ENCODE peak calls at places on chromosomes 16 and 17, in six cellular contexts. A is left lung, I is mesothelial cell of epicardium, Q is Calu3, E is B cell, C is cardiac fibroblast. U is an unnamed sample.

GRCh38 chr16:12255473-12255872 is 278.9 kb downstream of the SNX29 start:
- DNase-seq in A (no peak), C (peak; percentile 10), Q (no peak), I (no peak), E (no peak), U (no peak)

GRCh38 chr16:585351-585750 is 4.5 kb upstream of the RAB40C start:
- DNase-seq in C (no peak), I (no peak), Q (peak; percentile 82), A (no peak), E (no peak), U (no peak)

GRCh38 chr16:50058091-50058771 is 7.5 kb upstream of the HEATR3 start:
- DNase-seq in C (no peak), A (no peak), Q (no peak), E (no peak), I (no peak), U (no peak)

GRCh38 chr17:830950-831349 is 48.8 kb downstream of the MRM3 start:
- DNase-seq in A (no peak), Q (no peak), C (no peak), I (no peak), E (no peak), U (no peak)

GRCh38 chr17:45228985-45229517 is 7.4 kb downstream of the FMNL1 start:
- DNase-seq in I (no peak), A (peak; percentile 95), Q (peak; percentile 58), E (peak; percentile 91), C (peak; percentile 96), U (peak; percentile 90)

GRCh38 chr17:80848449-80849102 is 143.1 kb upstream of the CHMP6 start:
- DNase-seq in I (no peak), E (no peak), C (no peak), A (no peak), Q (no peak), U (no peak)

GRCh38 chr17:44155488-44155887 is 13.8 kb downstream of the HROB start:
- DNase-seq in Q (no peak), C (no peak), E (no peak), I (no peak), A (no peak), U (no peak)

GRCh38 chr17:21214777-21215541 is 998 bp upstream of the TMEM11 start:
- DNase-seq in C (no peak), I (peak; percentile 50), Q (peak; percentile 2), A (peak; percentile 41), E (no peak), U (no peak)

GRCh38 chr17:9765302-9765701 is 26.1 kb downstream of the DHRS7C start:
- DNase-seq in A (no peak), E (no peak), I (no peak), Q (no peak), C (no peak), U (no peak)

GRCh38 chr16:10314811-10315210 is 71.0 kb upstream of the ATF7IP2 start:
- DNase-seq in I (no peak), C (peak; percentile 27), A (no peak), Q (no peak), E (peak; percentile 30), U (no peak)

GRCh38 chr17:68867759-68868516 is 87.3 kb downstream of the ABCA8 start:
- DNase-seq in E (no peak), A (no peak), I (no peak), Q (no peak), C (no peak), U (no peak)

GRCh38 chr17:27497696-27498095 is 41.4 kb downstream of the KSR1 start:
- DNase-seq in Q (no peak), E (no peak), A (no peak), I (no peak), C (no peak), U (no peak)

GRCh38 chr17:66661411-66661843 is 173.5 kb upstream of the CACNG5 start:
- DNase-seq in I (no peak), C (peak; percentile 81), E (no peak), Q (peak; percentile 75), A (no peak), U (peak; percentile 38)

GRCh38 chr17:20063665-20064648 is 54.8 kb downstream of the SPECC1 start:
- DNase-seq in Q (no peak), I (no peak), A (peak; percentile 64), C (peak; percentile 94), E (no peak), U (peak; percentile 32)

GRCh38 chr16:73048292-73049050 is 543 bp upstream of the ZFHX3 start:
- DNase-seq in I (no peak), A (peak; percentile 67), E (no peak), Q (no peak), C (peak; percentile 56), U (no peak)

GRCh38 chr16:75491876-75492275 is 3.4 kb downstream of the CHST6 start:
- DNase-seq in A (no peak), Q (peak; percentile 69), C (no peak), I (peak; percentile 72), E (no peak), U (no peak)

GRCh38 chr17:75819116-75819515 is 25.1 kb downstream of the UNC13D start:
- DNase-seq in Q (no peak), E (no peak), A (no peak), I (no peak), C (no peak), U (no peak)

GRCh38 chr16:81198635-81199034 is 39.9 kb upstream of the BCO1 start:
- DNase-seq in E (no peak), I (no peak), A (no peak), Q (peak; percentile 45), C (peak; percentile 22), U (no peak)
- TF ChIP-seq CTCF in E (no peak), I (no peak), A (no peak), Q (peak; percentile 19), C (peak; percentile 28), U (no peak)

GRCh38 chr17:43020030-43020621 is 2.1 kb downstream of the VAT1 start:
- DNase-seq in Q (no peak), C (peak; percentile 32), A (no peak), E (no peak), I (no peak), U (no peak)

GRCh38 chr17:43024407-43025289 is at the start of gene RND2:
- DNase-seq in C (peak; percentile 96), I (peak; percentile 87), Q (peak; percentile 94), A (peak; percentile 89), E (peak; percentile 88), U (peak; percentile 93)

GRCh38 chr17:43019418-43019817 is 2.8 kb downstream of the VAT1 start:
- DNase-seq in A (no peak), I (no peak), Q (no peak), C (peak; percentile 27), E (no peak), U (no peak)

GRCh38 chr17:43020789-43021738 is 1.1 kb downstream of the VAT1 start:
- DNase-seq in I (peak; percentile 68), Q (peak; percentile 76), E (peak; percentile 71), A (peak; percentile 86), C (peak; percentile 76), U (peak; percentile 75)

DNA sequence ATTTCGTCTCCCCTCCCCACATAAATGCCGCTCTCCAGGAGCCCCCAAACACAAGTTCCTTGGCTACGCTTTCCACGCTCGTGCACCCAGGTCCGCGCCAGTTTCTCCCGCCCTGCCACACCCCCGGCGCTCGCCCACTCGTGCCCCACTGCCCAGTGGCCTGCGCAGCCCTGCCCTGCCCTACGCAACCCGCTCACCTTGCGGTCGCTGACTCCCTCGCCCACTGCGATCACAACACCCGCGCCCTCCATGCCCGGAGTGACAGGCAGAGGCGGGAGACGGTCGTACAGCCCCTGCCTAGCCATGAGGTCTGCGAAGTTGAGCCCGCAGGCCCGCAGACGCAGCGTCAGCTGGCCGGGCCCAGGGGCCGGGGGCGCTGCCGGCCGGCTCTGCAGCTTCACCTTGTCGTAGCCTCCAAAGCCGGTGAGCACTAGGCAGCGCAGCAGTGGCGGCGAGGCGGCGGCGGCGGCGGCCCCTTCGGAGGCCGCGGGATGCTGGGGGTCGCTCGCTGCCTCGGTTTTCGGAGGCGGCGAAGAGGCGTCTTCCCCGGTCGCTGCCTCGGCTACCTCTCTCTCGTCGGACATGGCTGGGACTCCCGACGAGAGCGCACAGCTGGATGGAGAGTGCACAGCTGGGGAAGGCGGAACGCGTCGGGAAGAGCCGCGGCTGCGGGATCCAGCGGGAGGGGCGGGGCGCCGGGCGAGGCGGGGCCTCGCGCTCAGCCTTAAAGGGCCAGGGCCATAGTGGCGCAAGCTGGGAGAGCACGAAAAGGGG is at the start of gene VAT1:
- DNase-seq in Q (peak; percentile 88), E (peak; percentile 80), I (peak; percentile 77), C (peak; percentile 76), A (peak; percentile 82), U (peak; percentile 86)
- TF ChIP-seq CTCF in Q (no peak), E (no peak), I (no peak), C (no peak), A (no peak), U (no peak)

GRCh38 chr16:25107466-25107792 is 4.1 kb upstream of the LCMT1 start:
- DNase-seq in E (no peak), Q (no peak), C (no peak), I (no peak), A (no peak), U (no peak)

GRCh38 chr16:25109643-25110042 is 1.9 kb upstream of the LCMT1 start:
- DNase-seq in Q (peak; percentile 67), C (peak; percentile 98), A (no peak), E (no peak), I (no peak), U (no peak)

GRCh38 chr16:25110392-25110947 is 1.1 kb upstream of the LCMT1 start:
- DNase-seq in I (no peak), E (peak; percentile 20), Q (no peak), C (no peak), A (no peak), U (no peak)

GRCh38 chr16:25106567-25107465 is 4.7 kb upstream of the LCMT1 start:
- DNase-seq in Q (peak; percentile 94), C (peak; percentile 86), A (peak; percentile 95), E (peak; percentile 77), I (peak; percentile 70), U (peak; percentile 95)

DNA sequence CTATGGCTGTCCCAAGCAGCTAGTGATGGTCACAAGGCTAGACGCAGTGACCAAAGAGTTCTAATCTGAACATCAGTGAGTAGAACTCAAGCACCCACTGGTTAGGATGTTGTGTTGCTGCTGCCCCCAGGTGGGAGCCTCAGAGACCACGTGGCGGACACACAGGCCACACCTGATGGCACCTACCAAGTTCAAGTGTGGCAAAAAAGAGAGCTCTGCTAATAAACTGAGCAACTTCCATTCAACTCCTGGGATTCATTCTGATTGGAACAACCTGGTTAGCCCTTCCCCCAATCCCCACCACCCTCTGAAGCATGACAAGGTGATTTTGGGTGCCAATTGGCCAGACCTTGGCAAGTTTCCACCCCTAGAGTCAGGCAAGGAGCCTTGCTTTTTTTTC is 3.5 kb upstream of the LCMT1 start:
- DNase-seq in C (no peak), A (no peak), E (peak; percentile 66), I (no peak), Q (peak; percentile 45), U (peak; percentile 41)
- TF ChIP-seq CTCF in C (no peak), A (no peak), E (peak; percentile 54), I (no peak), Q (no peak), U (peak; percentile 25)

DNA sequence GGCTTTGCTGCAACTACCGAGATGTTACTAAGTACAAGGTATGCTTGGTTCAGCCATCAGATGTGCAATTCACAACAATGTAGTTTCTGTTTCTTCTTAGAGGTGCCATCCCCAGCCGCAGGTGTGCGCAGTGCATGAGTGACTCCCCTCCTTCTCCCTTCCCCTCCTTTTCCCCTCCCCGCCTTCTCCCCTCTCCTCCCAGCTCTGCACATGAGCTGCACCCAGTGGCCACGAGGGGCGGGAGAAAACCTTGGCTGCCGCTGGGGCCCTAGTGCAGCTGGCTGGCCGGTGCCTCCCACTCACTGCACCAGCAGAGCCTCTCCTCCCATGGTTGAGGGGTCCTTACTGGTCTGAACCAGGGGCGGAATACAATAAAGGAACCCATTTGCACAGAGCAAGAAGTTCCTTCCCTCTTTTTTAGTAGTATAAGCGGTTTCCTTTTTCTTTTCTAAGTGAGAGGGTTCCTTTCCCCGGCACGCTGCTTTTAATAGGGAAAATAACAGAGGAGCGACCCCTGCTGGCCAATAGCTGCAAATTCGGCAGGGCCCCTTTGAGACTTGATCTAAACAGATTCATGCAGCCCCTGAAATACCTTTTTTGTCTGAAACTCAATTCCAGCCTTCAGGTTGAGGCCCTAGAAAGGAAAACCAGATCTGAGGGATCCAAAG is 7.8 kb upstream of the CCL15 start:
- DNase-seq in Q (no peak), I (peak; percentile 24), A (no peak), C (peak; percentile 47), E (peak; percentile 18), U (no peak)
- TF ChIP-seq CTCF in Q (peak; percentile 50), I (peak; percentile 35), A (no peak), C (peak; percentile 59), E (peak; percentile 12), U (peak; percentile 31)

U was measured in GM13976.